ENCODE peak calls at places on chromosomes 5 and 9, in ten cellular contexts. X, B, T, K, I, P, Q, E, N and D are unnamed samples.

GRCh38 chr9:124674651-124675050 is 96.5 kb downstream of the NR6A1 start:
- DNase-seq in X (no peak), B (no peak), T (no peak), K (no peak), I (no peak), P (no peak), Q (no peak), E (no peak), N (no peak), D (no peak)

GRCh38 chr9:136709454-136710109 is 2.8 kb upstream of the DIPK1B start:
- DNase-seq in X (no peak), B (no peak), T (no peak), K (no peak), I (no peak), P (no peak), Q (no peak), E (no peak), N (no peak), D (no peak)

GRCh38 chr5:149129181-149129580 is 12.1 kb upstream of the ABLIM3 start:
- DNase-seq in X (no peak), B (no peak), T (no peak), K (no peak), I (no peak), P (no peak), Q (no peak), E (no peak), N (no peak), D (no peak)

GRCh38 chr5:176597417-176598389 is 12.3 kb downstream of the GPRIN1 start:
- DNase-seq in X (no peak), B (no peak), T (no peak), K (no peak), I (no peak), P (no peak), Q (no peak), E (no peak), N (no peak), D (no peak)

GRCh38 chr5:31366941-31367340 is 165.0 kb downstream of the DROSHA start:
- DNase-seq in X (peak; percentile 43), B (no peak), T (no peak), K (peak; percentile 52), I (no peak), P (no peak), Q (no peak), E (no peak), N (no peak), D (no peak)

GRCh38 chr5:55914141-55914413 is 62.9 kb downstream of the IL31RA start:
- DNase-seq in X (no peak), B (no peak), T (no peak), K (no peak), I (no peak), P (no peak), Q (no peak), E (no peak), N (no peak), D (no peak)

GRCh38 chr9:131120620-131121228 is 4.7 kb upstream of the NUP214 start:
- DNase-seq in X (no peak), B (no peak), T (no peak), K (no peak), I (no peak), P (no peak), Q (no peak), E (no peak), N (no peak), D (no peak)

GRCh38 chr5:154430961-154431630 is 14.7 kb upstream of the SAP30L start:
- DNase-seq in X (no peak), B (no peak), T (no peak), K (no peak), I (no peak), P (no peak), Q (no peak), E (no peak), N (no peak), D (no peak)

GRCh38 chr9:35521708-35522107 is 31.8 kb downstream of the RUSC2 start:
- DNase-seq in X (no peak), B (no peak), T (no peak), K (no peak), I (no peak), P (peak; percentile 54), Q (no peak), E (no peak), N (peak; percentile 25), D (no peak)

GRCh38 chr9:120436937-120437592 is 142.9 kb downstream of the CDK5RAP2 start:
- DNase-seq in X (no peak), B (no peak), T (no peak), K (no peak), I (no peak), P (no peak), Q (no peak), E (peak; percentile 17), N (peak; percentile 12), D (peak; percentile 61)

GRCh38 chr5:135216072-135216812 is 182.2 kb upstream of the PITX1 start:
- DNase-seq in X (no peak), B (no peak), T (no peak), K (no peak), I (peak; percentile 5), P (no peak), Q (no peak), E (no peak), N (no peak), D (no peak)

GRCh38 chr5:133384120-133384855 is 228.1 kb downstream of the FSTL4 start:
- DNase-seq in X (no peak), B (no peak), T (no peak), K (no peak), I (no peak), P (no peak), Q (no peak), E (no peak), N (no peak), D (no peak)

GRCh38 chr5:132549586-132549985 is 6.3 kb upstream of the IL5 start:
- DNase-seq in X (no peak), B (no peak), T (no peak), K (no peak), I (no peak), P (no peak), Q (no peak), E (no peak), N (no peak), D (no peak)

GRCh38 chr9:113360242-113360842 is 11.0 kb downstream of the BSPRY start:
- DNase-seq in X (no peak), B (no peak), T (no peak), K (no peak), I (no peak), P (no peak), Q (no peak), E (no peak), N (no peak), D (no peak)

GRCh38 chr5:96008487-96008886 is 46.8 kb upstream of the ELL2 start:
- DNase-seq in X (no peak), B (no peak), T (no peak), K (no peak), I (no peak), P (no peak), Q (no peak), E (no peak), N (no peak), D (no peak)

GRCh38 chr9:136726631-136727191 is 14.3 kb downstream of the DIPK1B start:
- DNase-seq in X (no peak), B (no peak), T (no peak), K (no peak), I (no peak), P (peak; percentile 17), Q (no peak), E (peak; percentile 24), N (no peak), D (peak; percentile 39)